ENCODE peak calls at places on chromosomes 2 and 18, in five cellular contexts. One of them, this sample, is unnamed.

GRCh38 chr2:99682280-99683060 is 192.7 kb upstream of the REV1 start:
- DNase-seq in stimulated activated CD8-positive, alpha-beta memory T cell treated with anti-CD3 and anti-CD28 coated beads, Interleukin-15, amount 100 ng/mL, for 24 hours: no peak
- DNase-seq in DND-41: no peak
- DNase-seq in HT1080: peak
- DNase-seq in epithelial cell of esophagus: no peak
- DNase-seq in this sample: no peak

GRCh38 chr2:169361706-169362345 is 508 bp downstream of the LRP2 start:
- DNase-seq in stimulated activated CD8-positive, alpha-beta memory T cell treated with anti-CD3 and anti-CD28 coated beads, Interleukin-15, amount 100 ng/mL, for 24 hours: no peak
- DNase-seq in DND-41: no peak
- DNase-seq in HT1080: no peak
- DNase-seq in epithelial cell of esophagus: no peak
- DNase-seq in this sample: no peak

GRCh38 chr2:45812039-45812500 is 160.6 kb downstream of the PRKCE start:
- DNase-seq in stimulated activated CD8-positive, alpha-beta memory T cell treated with anti-CD3 and anti-CD28 coated beads, Interleukin-15, amount 100 ng/mL, for 24 hours: no peak
- DNase-seq in DND-41: no peak
- DNase-seq in HT1080: peak
- DNase-seq in epithelial cell of esophagus: peak
- DNase-seq in this sample: peak

GRCh38 chr2:140929866-140930265 is 1201.0 kb downstream of the LRP1B start:
- DNase-seq in stimulated activated CD8-positive, alpha-beta memory T cell treated with anti-CD3 and anti-CD28 coated beads, Interleukin-15, amount 100 ng/mL, for 24 hours: no peak
- DNase-seq in DND-41: no peak
- DNase-seq in HT1080: no peak
- DNase-seq in epithelial cell of esophagus: no peak
- DNase-seq in this sample: no peak

GRCh38 chr2:47190188-47190818 is 35.2 kb upstream of the STPG4 start:
- DNase-seq in stimulated activated CD8-positive, alpha-beta memory T cell treated with anti-CD3 and anti-CD28 coated beads, Interleukin-15, amount 100 ng/mL, for 24 hours: no peak
- DNase-seq in DND-41: no peak
- DNase-seq in HT1080: peak
- DNase-seq in epithelial cell of esophagus: peak
- DNase-seq in this sample: peak

GRCh38 chr2:199910338-199911051 is 598 bp upstream of the C2orf69 start:
- DNase-seq in stimulated activated CD8-positive, alpha-beta memory T cell treated with anti-CD3 and anti-CD28 coated beads, Interleukin-15, amount 100 ng/mL, for 24 hours: no peak
- DNase-seq in DND-41: no peak
- DNase-seq in HT1080: no peak
- DNase-seq in epithelial cell of esophagus: no peak
- DNase-seq in this sample: no peak

GRCh38 chr2:240881913-240882312 is 13.3 kb downstream of the AGXT start:
- DNase-seq in stimulated activated CD8-positive, alpha-beta memory T cell treated with anti-CD3 and anti-CD28 coated beads, Interleukin-15, amount 100 ng/mL, for 24 hours: no peak
- DNase-seq in DND-41: no peak
- DNase-seq in HT1080: no peak
- DNase-seq in epithelial cell of esophagus: no peak
- DNase-seq in this sample: no peak

GRCh38 chr2:215684448-215685217 is 248.8 kb upstream of the FN1 start:
- DNase-seq in stimulated activated CD8-positive, alpha-beta memory T cell treated with anti-CD3 and anti-CD28 coated beads, Interleukin-15, amount 100 ng/mL, for 24 hours: no peak
- DNase-seq in DND-41: no peak
- DNase-seq in HT1080: peak
- DNase-seq in epithelial cell of esophagus: peak
- DNase-seq in this sample: peak

GRCh38 chr2:105539331-105539730 is 140.5 kb upstream of the FHL2 start:
- DNase-seq in stimulated activated CD8-positive, alpha-beta memory T cell treated with anti-CD3 and anti-CD28 coated beads, Interleukin-15, amount 100 ng/mL, for 24 hours: no peak
- DNase-seq in DND-41: no peak
- DNase-seq in HT1080: no peak
- DNase-seq in epithelial cell of esophagus: no peak
- DNase-seq in this sample: no peak

GRCh38 chr2:222627764-222628163 is 28.1 kb downstream of the FARSB start:
- DNase-seq in stimulated activated CD8-positive, alpha-beta memory T cell treated with anti-CD3 and anti-CD28 coated beads, Interleukin-15, amount 100 ng/mL, for 24 hours: no peak
- DNase-seq in DND-41: no peak
- DNase-seq in HT1080: no peak
- DNase-seq in epithelial cell of esophagus: no peak
- DNase-seq in this sample: no peak

GRCh38 chr18:10025756-10026290 is 112.0 kb downstream of the VAPA start:
- DNase-seq in stimulated activated CD8-positive, alpha-beta memory T cell treated with anti-CD3 and anti-CD28 coated beads, Interleukin-15, amount 100 ng/mL, for 24 hours: no peak
- DNase-seq in DND-41: no peak
- DNase-seq in HT1080: no peak
- DNase-seq in epithelial cell of esophagus: no peak
- DNase-seq in this sample: no peak

GRCh38 chr2:143128681-143129580 is at the start of gene ARHGAP15:
- DNase-seq in stimulated activated CD8-positive, alpha-beta memory T cell treated with anti-CD3 and anti-CD28 coated beads, Interleukin-15, amount 100 ng/mL, for 24 hours: peak
- DNase-seq in DND-41: peak
- DNase-seq in HT1080: peak
- DNase-seq in epithelial cell of esophagus: peak
- DNase-seq in this sample: no peak

GRCh38 chr2:28347193-28347592 is 45.5 kb upstream of the FOSL2 start:
- DNase-seq in stimulated activated CD8-positive, alpha-beta memory T cell treated with anti-CD3 and anti-CD28 coated beads, Interleukin-15, amount 100 ng/mL, for 24 hours: no peak
- DNase-seq in DND-41: no peak
- DNase-seq in HT1080: no peak
- DNase-seq in epithelial cell of esophagus: no peak
- DNase-seq in this sample: no peak

GRCh38 chr2:112640467-112640799 is 5.3 kb upstream of the SLC20A1 start:
- DNase-seq in stimulated activated CD8-positive, alpha-beta memory T cell treated with anti-CD3 and anti-CD28 coated beads, Interleukin-15, amount 100 ng/mL, for 24 hours: no peak
- DNase-seq in DND-41: no peak
- DNase-seq in HT1080: no peak
- DNase-seq in epithelial cell of esophagus: no peak
- DNase-seq in this sample: no peak

GRCh38 chr2:164920430-164920829 is 34.9 kb downstream of the SLC38A11 start:
- DNase-seq in stimulated activated CD8-positive, alpha-beta memory T cell treated with anti-CD3 and anti-CD28 coated beads, Interleukin-15, amount 100 ng/mL, for 24 hours: no peak
- DNase-seq in DND-41: no peak
- DNase-seq in HT1080: peak
- DNase-seq in epithelial cell of esophagus: peak
- DNase-seq in this sample: peak

GRCh38 chr2:110677530-110678456 is at the start of gene BUB1:
- DNase-seq in stimulated activated CD8-positive, alpha-beta memory T cell treated with anti-CD3 and anti-CD28 coated beads, Interleukin-15, amount 100 ng/mL, for 24 hours: peak
- DNase-seq in DND-41: peak
- DNase-seq in HT1080: peak
- DNase-seq in epithelial cell of esophagus: peak
- DNase-seq in this sample: peak

GRCh38 chr2:205699554-205700289 is 17.4 kb downstream of the NRP2 start:
- DNase-seq in stimulated activated CD8-positive, alpha-beta memory T cell treated with anti-CD3 and anti-CD28 coated beads, Interleukin-15, amount 100 ng/mL, for 24 hours: no peak
- DNase-seq in DND-41: no peak
- DNase-seq in HT1080: no peak
- DNase-seq in epithelial cell of esophagus: no peak
- DNase-seq in this sample: no peak

GRCh38 chr2:32168513-32168912 is 2.8 kb downstream of the SLC30A6 start:
- DNase-seq in stimulated activated CD8-positive, alpha-beta memory T cell treated with anti-CD3 and anti-CD28 coated beads, Interleukin-15, amount 100 ng/mL, for 24 hours: no peak
- DNase-seq in DND-41: no peak
- DNase-seq in HT1080: no peak
- DNase-seq in epithelial cell of esophagus: no peak
- DNase-seq in this sample: no peak

GRCh38 chr2:239106314-239106908 is 258.5 kb downstream of the TWIST2 start:
- DNase-seq in stimulated activated CD8-positive, alpha-beta memory T cell treated with anti-CD3 and anti-CD28 coated beads, Interleukin-15, amount 100 ng/mL, for 24 hours: no peak
- DNase-seq in DND-41: no peak
- DNase-seq in HT1080: peak
- DNase-seq in epithelial cell of esophagus: peak
- DNase-seq in this sample: peak

GRCh38 chr2:237446333-237446654 is 32.3 kb upstream of the COL6A3 start:
- DNase-seq in stimulated activated CD8-positive, alpha-beta memory T cell treated with anti-CD3 and anti-CD28 coated beads, Interleukin-15, amount 100 ng/mL, for 24 hours: no peak
- DNase-seq in DND-41: no peak
- DNase-seq in HT1080: no peak
- DNase-seq in epithelial cell of esophagus: no peak
- DNase-seq in this sample: no peak

GRCh38 chr2:62149708-62150107 is 46.2 kb upstream of the B3GNT2 start:
- DNase-seq in stimulated activated CD8-positive, alpha-beta memory T cell treated with anti-CD3 and anti-CD28 coated beads, Interleukin-15, amount 100 ng/mL, for 24 hours: no peak
- DNase-seq in DND-41: no peak
- DNase-seq in HT1080: peak
- DNase-seq in epithelial cell of esophagus: peak
- DNase-seq in this sample: peak

GRCh38 chr2:51790854-51791253 is 758.9 kb upstream of the NRXN1 start:
- DNase-seq in stimulated activated CD8-positive, alpha-beta memory T cell treated with anti-CD3 and anti-CD28 coated beads, Interleukin-15, amount 100 ng/mL, for 24 hours: no peak
- DNase-seq in DND-41: no peak
- DNase-seq in HT1080: no peak
- DNase-seq in epithelial cell of esophagus: no peak
- DNase-seq in this sample: no peak

GRCh38 chr2:12321017-12321641 is 395.6 kb upstream of the TRIB2 start:
- DNase-seq in stimulated activated CD8-positive, alpha-beta memory T cell treated with anti-CD3 and anti-CD28 coated beads, Interleukin-15, amount 100 ng/mL, for 24 hours: no peak
- DNase-seq in DND-41: no peak
- DNase-seq in HT1080: peak
- DNase-seq in epithelial cell of esophagus: peak
- DNase-seq in this sample: peak

GRCh38 chr18:74316257-74317180 is 880 bp downstream of the C18orf63 start:
- DNase-seq in stimulated activated CD8-positive, alpha-beta memory T cell treated with anti-CD3 and anti-CD28 coated beads, Interleukin-15, amount 100 ng/mL, for 24 hours: no peak
- DNase-seq in DND-41: no peak
- DNase-seq in HT1080: peak
- DNase-seq in epithelial cell of esophagus: peak
- DNase-seq in this sample: peak

GRCh38 chr18:55328301-55328700 is 259.7 kb downstream of the TCF4 start:
- DNase-seq in stimulated activated CD8-positive, alpha-beta memory T cell treated with anti-CD3 and anti-CD28 coated beads, Interleukin-15, amount 100 ng/mL, for 24 hours: no peak
- DNase-seq in DND-41: no peak
- DNase-seq in HT1080: peak
- DNase-seq in epithelial cell of esophagus: peak
- DNase-seq in this sample: peak

GRCh38 chr2:56522605-56523089 is 338.9 kb downstream of the CCDC85A start:
- DNase-seq in stimulated activated CD8-positive, alpha-beta memory T cell treated with anti-CD3 and anti-CD28 coated beads, Interleukin-15, amount 100 ng/mL, for 24 hours: no peak
- DNase-seq in DND-41: no peak
- DNase-seq in HT1080: peak
- DNase-seq in epithelial cell of esophagus: peak
- DNase-seq in this sample: peak

GRCh38 chr2:227818569-227819397 is 5.1 kb downstream of the CCL20 start:
- DNase-seq in stimulated activated CD8-positive, alpha-beta memory T cell treated with anti-CD3 and anti-CD28 coated beads, Interleukin-15, amount 100 ng/mL, for 24 hours: no peak
- DNase-seq in DND-41: no peak
- DNase-seq in HT1080: no peak
- DNase-seq in epithelial cell of esophagus: no peak
- DNase-seq in this sample: no peak

GRCh38 chr18:22847392-22847791 is 85.7 kb upstream of the RBBP8 start:
- DNase-seq in stimulated activated CD8-positive, alpha-beta memory T cell treated with anti-CD3 and anti-CD28 coated beads, Interleukin-15, amount 100 ng/mL, for 24 hours: no peak
- DNase-seq in DND-41: no peak
- DNase-seq in HT1080: no peak
- DNase-seq in epithelial cell of esophagus: no peak
- DNase-seq in this sample: no peak

GRCh38 chr2:237702439-237703397 is 75.3 kb downstream of the LRRFIP1 start:
- DNase-seq in stimulated activated CD8-positive, alpha-beta memory T cell treated with anti-CD3 and anti-CD28 coated beads, Interleukin-15, amount 100 ng/mL, for 24 hours: no peak
- DNase-seq in DND-41: peak
- DNase-seq in HT1080: peak
- DNase-seq in epithelial cell of esophagus: peak
- DNase-seq in this sample: no peak

GRCh38 chr18:9120796-9121195 is 15.8 kb upstream of the ANKRD12 start:
- DNase-seq in stimulated activated CD8-positive, alpha-beta memory T cell treated with anti-CD3 and anti-CD28 coated beads, Interleukin-15, amount 100 ng/mL, for 24 hours: no peak
- DNase-seq in DND-41: no peak
- DNase-seq in HT1080: no peak
- DNase-seq in epithelial cell of esophagus: no peak
- DNase-seq in this sample: no peak

GRCh38 chr2:205755923-205756322 is 73.6 kb downstream of the NRP2 start:
- DNase-seq in stimulated activated CD8-positive, alpha-beta memory T cell treated with anti-CD3 and anti-CD28 coated beads, Interleukin-15, amount 100 ng/mL, for 24 hours: no peak
- DNase-seq in DND-41: no peak
- DNase-seq in HT1080: no peak
- DNase-seq in epithelial cell of esophagus: no peak
- DNase-seq in this sample: no peak

GRCh38 chr2:57677296-57677695 is 369.3 kb upstream of the VRK2 start:
- DNase-seq in stimulated activated CD8-positive, alpha-beta memory T cell treated with anti-CD3 and anti-CD28 coated beads, Interleukin-15, amount 100 ng/mL, for 24 hours: no peak
- DNase-seq in DND-41: no peak
- DNase-seq in HT1080: no peak
- DNase-seq in epithelial cell of esophagus: peak
- DNase-seq in this sample: peak

GRCh38 chr2:236176417-236176816 is 8.2 kb upstream of the GBX2 start:
- DNase-seq in stimulated activated CD8-positive, alpha-beta memory T cell treated with anti-CD3 and anti-CD28 coated beads, Interleukin-15, amount 100 ng/mL, for 24 hours: no peak
- DNase-seq in DND-41: no peak
- DNase-seq in HT1080: no peak
- DNase-seq in epithelial cell of esophagus: peak
- DNase-seq in this sample: no peak

GRCh38 chr2:88927142-88927541 is 235.7 kb downstream of the RPIA start:
- DNase-seq in stimulated activated CD8-positive, alpha-beta memory T cell treated with anti-CD3 and anti-CD28 coated beads, Interleukin-15, amount 100 ng/mL, for 24 hours: no peak
- DNase-seq in DND-41: no peak
- DNase-seq in HT1080: no peak
- DNase-seq in epithelial cell of esophagus: no peak
- DNase-seq in this sample: no peak

GRCh38 chr18:3995476-3996102 is 459.5 kb downstream of the DLGAP1 start:
- DNase-seq in stimulated activated CD8-positive, alpha-beta memory T cell treated with anti-CD3 and anti-CD28 coated beads, Interleukin-15, amount 100 ng/mL, for 24 hours: no peak
- DNase-seq in DND-41: peak
- DNase-seq in HT1080: peak
- DNase-seq in epithelial cell of esophagus: peak
- DNase-seq in this sample: peak

GRCh38 chr18:22683196-22683676 is 249.9 kb upstream of the RBBP8 start:
- DNase-seq in stimulated activated CD8-positive, alpha-beta memory T cell treated with anti-CD3 and anti-CD28 coated beads, Interleukin-15, amount 100 ng/mL, for 24 hours: no peak
- DNase-seq in DND-41: no peak
- DNase-seq in HT1080: peak
- DNase-seq in epithelial cell of esophagus: peak
- DNase-seq in this sample: peak

GRCh38 chr2:210022824-210023223 is 20.4 kb downstream of the RPE start:
- DNase-seq in stimulated activated CD8-positive, alpha-beta memory T cell treated with anti-CD3 and anti-CD28 coated beads, Interleukin-15, amount 100 ng/mL, for 24 hours: no peak
- DNase-seq in DND-41: no peak
- DNase-seq in HT1080: no peak
- DNase-seq in epithelial cell of esophagus: no peak
- DNase-seq in this sample: no peak

GRCh38 chr2:161123531-161124030 is 36.6 kb upstream of the TANK start:
- DNase-seq in stimulated activated CD8-positive, alpha-beta memory T cell treated with anti-CD3 and anti-CD28 coated beads, Interleukin-15, amount 100 ng/mL, for 24 hours: no peak
- DNase-seq in DND-41: no peak
- DNase-seq in HT1080: no peak
- DNase-seq in epithelial cell of esophagus: peak
- DNase-seq in this sample: peak

GRCh38 chr2:32652555-32653209 is 24.8 kb downstream of the TTC27 start:
- DNase-seq in stimulated activated CD8-positive, alpha-beta memory T cell treated with anti-CD3 and anti-CD28 coated beads, Interleukin-15, amount 100 ng/mL, for 24 hours: no peak
- DNase-seq in DND-41: no peak
- DNase-seq in HT1080: no peak
- DNase-seq in epithelial cell of esophagus: no peak
- DNase-seq in this sample: no peak

This sample was measured in bronchial epithelial cell.